ENCODE peak calls at places on chromosomes 12 and 14, in five cellular contexts. W is breast epithelium, V is AG04450, U is heart left ventricle, E is RWPE1. A is an unnamed sample.

GRCh38 chr12:82326905-82327503 is 31.2 kb downstream of the CCDC59 start:
- DNase-seq in V (no peak), E (peak), W (no peak), U (no peak), A (no peak)

GRCh38 chr12:57554897-57555296 is 5.1 kb downstream of the KIF5A start:
- DNase-seq in U (no peak), V (no peak), E (no peak), W (no peak), A (no peak)

GRCh38 chr14:79451601-79452000 is 759.7 kb downstream of the DIO2 start:
- DNase-seq in U (no peak), V (no peak), W (no peak), E (no peak), A (no peak)

GRCh38 chr14:74257078-74257987 is 18.1 kb downstream of the VSX2 start:
- DNase-seq in E (peak), W (no peak), U (peak), V (no peak), A (peak)

GRCh38 chr12:68368332-68368731 is 36.2 kb upstream of the MDM1 start:
- DNase-seq in U (no peak), E (no peak), W (no peak), V (no peak), A (no peak)

GRCh38 chr12:123097521-123098084 is 53.3 kb downstream of the PITPNM2 start:
- DNase-seq in V (no peak), E (no peak), W (no peak), U (peak), A (no peak)

GRCh38 chr12:68356060-68356748 is 24.0 kb upstream of the MDM1 start:
- DNase-seq in V (no peak), U (no peak), E (no peak), W (no peak), A (no peak)

GRCh38 chr12:112380663-112381420 is 1.4 kb downstream of the HECTD4 start:
- DNase-seq in W (no peak), U (no peak), V (no peak), E (peak), A (no peak)

GRCh38 chr12:75953312-75953906 is 78.2 kb downstream of the PHLDA1 start:
- DNase-seq in V (no peak), W (no peak), U (no peak), E (peak), A (no peak)

GRCh38 chr14:98819867-98820206 is 452.2 kb downstream of the BCL11B start:
- DNase-seq in U (no peak), E (no peak), V (no peak), W (no peak), A (no peak)

GRCh38 chr12:51186465-51186864 is 13.5 kb upstream of the TFCP2 start:
- DNase-seq in U (no peak), E (no peak), W (no peak), V (no peak), A (no peak)

GRCh38 chr14:53954551-53955233 is 1.9 kb downstream of the BMP4 start:
- DNase-seq in U (peak), E (no peak), V (no peak), W (no peak), A (no peak)

GRCh38 chr12:53659011-53659551 is 16.8 kb downstream of the ATP5MC2 start:
- DNase-seq in V (peak), E (peak), W (peak), U (peak), A (no peak)

GRCh38 chr14:96662116-96662901 is 134.9 kb upstream of the VRK1 start:
- DNase-seq in W (no peak), V (no peak), E (no peak), U (no peak), A (no peak)

GRCh38 chr12:16034136-16034817 is 123.1 kb downstream of the DERA start:
- DNase-seq in E (no peak), U (no peak), V (no peak), W (no peak), A (no peak)

GRCh38 chr12:16043480-16043879 is 132.3 kb downstream of the DERA start:
- DNase-seq in E (no peak), W (no peak), V (no peak), U (no peak), A (no peak)

GRCh38 chr12:16036073-16036472 is 124.9 kb downstream of the DERA start:
- DNase-seq in U (no peak), E (no peak), V (no peak), W (no peak), A (no peak)

GRCh38 chr12:16037533-16037932 is 126.4 kb downstream of the DERA start:
- DNase-seq in V (no peak), E (no peak), W (no peak), U (no peak), A (no peak)
- H3K27ac ChIP-seq in V (no peak), E (no peak), W (no peak), U (no peak), A (no peak)

DNA sequence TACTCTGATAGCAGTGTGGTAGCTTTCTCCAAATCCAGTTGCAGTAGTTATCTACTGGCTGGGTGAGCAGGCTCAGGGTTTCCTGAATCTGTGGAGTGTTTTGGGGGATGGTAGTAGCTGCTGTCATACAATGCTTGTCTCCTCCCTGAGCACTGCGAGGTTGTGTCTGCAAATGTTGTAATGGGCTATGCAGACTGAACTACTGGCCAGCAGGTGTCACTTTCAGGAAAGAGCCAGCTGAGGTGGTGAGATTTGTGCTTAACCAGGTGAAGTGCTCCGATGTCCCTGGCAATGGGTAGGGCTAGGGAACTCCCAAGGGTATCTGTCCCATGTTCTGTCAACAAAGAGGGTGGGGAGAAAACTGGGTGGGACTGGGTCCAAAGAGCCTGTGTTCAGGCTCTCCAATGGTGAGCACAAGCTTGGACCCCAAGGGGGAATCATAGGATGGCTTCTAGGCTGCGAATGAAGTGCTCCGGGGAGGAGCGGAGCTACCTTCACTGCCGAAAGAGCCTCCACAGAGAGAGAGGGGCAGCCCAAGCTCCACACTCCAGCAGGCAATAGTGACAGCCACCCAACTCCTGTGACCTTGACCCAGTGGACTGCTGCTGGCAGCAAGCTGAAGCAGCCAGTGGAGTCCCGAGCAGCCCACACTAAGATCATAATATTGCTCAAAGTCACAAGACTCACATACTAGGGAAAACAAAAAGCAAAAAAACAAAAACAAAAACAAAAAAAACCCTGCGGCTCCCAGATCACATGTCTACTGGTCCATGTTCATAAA is 1324.0 kb upstream of the USP15 start:
- DNase-seq in V (no peak), W (no peak), U (no peak), E (no peak), A (no peak)
- TF ChIP-seq CTCF in V (no peak), W (no peak), U (no peak), E (no peak), A (no peak)

GRCh38 chr12:14911131-14911530 is 25.5 kb upstream of the MGP start:
- DNase-seq in V (no peak), E (no peak), W (no peak), U (no peak), A (no peak)
- H3K27ac ChIP-seq in V (no peak), E (no peak), W (peak), U (no peak), A (no peak)

GRCh38 chr12:6368906-6369525 is 6.3 kb downstream of the SCNN1A start:
- DNase-seq in E (no peak), U (peak), W (no peak), V (no peak), A (no peak)

GRCh38 chr12:6370576-6370935 is 4.8 kb downstream of the SCNN1A start:
- DNase-seq in W (no peak), V (no peak), U (peak), E (no peak), A (no peak)

GRCh38 chr12:6369916-6370575 is 5.3 kb downstream of the SCNN1A start:
- DNase-seq in V (no peak), U (peak), W (no peak), E (no peak), A (no peak)

GRCh38 chr12:6367065-6367968 is 8.0 kb downstream of the SCNN1A start:
- DNase-seq in E (no peak), W (no peak), V (no peak), U (no peak), A (peak)

GRCh38 chr12:6367969-6368892 is 7.1 kb downstream of the SCNN1A start:
- DNase-seq in V (no peak), U (no peak), E (no peak), W (no peak), A (no peak)
- TF ChIP-seq CTCF in V (no peak), U (no peak), E (no peak), W (no peak), A (peak)

GRCh38 chr12:110114596-110114995 is 9.6 kb upstream of the IFT81 start:
- DNase-seq in E (no peak), U (no peak), V (no peak), W (no peak), A (no peak)
- H3K27ac ChIP-seq in E (no peak), U (no peak), V (no peak), W (no peak), A (no peak)